ENCODE peak calls at places on chromosome 15, in seven cellular contexts. R is GM23338, C is transverse colon, T is SK-N-MC, K is Panc1, H is HL-60, P is H1. Q is an unnamed sample.

GRCh38 chr15:63601727-63602185 is 4.6 kb downstream of the FBXL22 start:
- DNase-seq in P (no peak), T (no peak), H (no peak), C (peak; percentile 73), R (peak; percentile 20), K (no peak), Q (peak; percentile 72)

GRCh38 chr15:70337292-70338186 is 239.8 kb upstream of the TLE3 start:
- DNase-seq in T (no peak), C (peak; percentile 24), R (no peak), P (no peak), K (no peak), H (no peak), Q (no peak)

GRCh38 chr15:58602823-58603222 is 146.7 kb downstream of the ADAM10 start:
- DNase-seq in R (no peak), C (no peak), H (no peak), K (no peak), T (no peak), P (no peak), Q (no peak)

GRCh38 chr15:80984856-80985255 is 4.8 kb downstream of the MESD start:
- DNase-seq in H (peak; percentile 35), K (no peak), P (no peak), T (no peak), C (peak; percentile 14), R (no peak), Q (no peak)

GRCh38 chr15:69992326-69992725 is 105.4 kb downstream of the TLE3 start:
- DNase-seq in P (no peak), C (no peak), T (no peak), R (no peak), H (no peak), K (no peak), Q (no peak)

GRCh38 chr15:52569244-52569585 is 385 bp upstream of the ARPP19 start:
- DNase-seq in C (no peak), R (no peak), P (no peak), K (no peak), T (no peak), H (no peak), Q (no peak)

GRCh38 chr15:50247819-50248650 is 17.5 kb downstream of the HDC start:
- DNase-seq in T (no peak), C (peak; percentile 53), R (no peak), P (no peak), K (no peak), H (no peak), Q (peak; percentile 59)

GRCh38 chr15:95609096-95609495 is 721.4 kb upstream of the NR2F2 start:
- DNase-seq in P (no peak), R (no peak), T (no peak), C (no peak), H (no peak), K (no peak), Q (no peak)

GRCh38 chr15:43187544-43188155 is 2.4 kb downstream of the CCNDBP1 start:
- DNase-seq in H (no peak), R (peak; percentile 74), T (peak; percentile 10), C (no peak), P (no peak), K (no peak), Q (no peak)

GRCh38 chr15:58632789-58633188 is 116.7 kb downstream of the ADAM10 start:
- DNase-seq in H (no peak), R (no peak), T (no peak), P (no peak), K (no peak), C (no peak), Q (no peak)

GRCh38 chr15:77457619-77458265 is 37.1 kb downstream of the HMG20A start:
- DNase-seq in K (no peak), T (no peak), R (no peak), H (no peak), P (no peak), C (no peak), Q (no peak)

GRCh38 chr15:65791335-65792129 is 561 bp downstream of the DENND4A start:
- DNase-seq in T (no peak), K (no peak), H (no peak), P (peak; percentile 5), R (peak; percentile 79), C (peak; percentile 67), Q (peak; percentile 78)

GRCh38 chr15:80549712-80550111 is 145.4 kb upstream of the ABHD17C start:
- DNase-seq in C (no peak), K (no peak), R (no peak), P (no peak), T (no peak), H (no peak), Q (no peak)

GRCh38 chr15:67201136-67201535 is 53.3 kb downstream of the AAGAB start:
- DNase-seq in K (no peak), T (no peak), R (no peak), C (no peak), H (no peak), P (no peak), Q (no peak)

GRCh38 chr15:77036537-77037474 is 34.1 kb downstream of the TSPAN3 start:
- DNase-seq in T (no peak), P (no peak), K (no peak), R (no peak), C (peak; percentile 9), H (no peak), Q (no peak)

GRCh38 chr15:91473894-91474293 is 373.8 kb downstream of the SV2B start:
- DNase-seq in R (no peak), T (peak; percentile 32), C (no peak), P (no peak), K (no peak), H (no peak), Q (no peak)

GRCh38 chr15:78715930-78716329 is 74.9 kb upstream of the CHRNB4 start:
- DNase-seq in T (no peak), C (no peak), H (no peak), K (no peak), R (no peak), P (no peak), Q (no peak)

GRCh38 chr15:94287794-94288246 is 56.5 kb downstream of the MCTP2 start:
- DNase-seq in R (peak; percentile 27), K (no peak), H (peak; percentile 18), P (no peak), T (no peak), C (peak; percentile 43), Q (peak; percentile 44)

GRCh38 chr15:37995461-37996347 is 61.3 kb downstream of the TMCO5A start:
- DNase-seq in T (no peak), P (no peak), C (no peak), K (no peak), R (peak; percentile 81), H (peak; percentile 3), Q (no peak)

GRCh38 chr15:77504310-77504709 is 83.6 kb downstream of the HMG20A start:
- DNase-seq in H (no peak), P (no peak), K (no peak), C (peak; percentile 43), R (no peak), T (no peak), Q (no peak)

GRCh38 chr15:63582179-63582578 is 15.0 kb upstream of the FBXL22 start:
- DNase-seq in T (no peak), H (no peak), P (no peak), K (no peak), C (no peak), R (no peak), Q (no peak)

GRCh38 chr15:85531083-85531482 is 150.7 kb downstream of the AKAP13 start:
- DNase-seq in H (no peak), K (no peak), R (no peak), P (no peak), C (no peak), T (no peak), Q (no peak)

GRCh38 chr15:85527907-85528306 is 147.5 kb downstream of the AKAP13 start:
- DNase-seq in T (no peak), C (no peak), H (no peak), R (no peak), K (no peak), P (no peak), Q (no peak)

GRCh38 chr15:85530079-85530478 is 149.7 kb downstream of the AKAP13 start:
- DNase-seq in R (peak; percentile 19), P (no peak), H (no peak), K (no peak), C (no peak), T (no peak), Q (no peak)

GRCh38 chr15:85533949-85534543 is 153.6 kb downstream of the AKAP13 start:
- DNase-seq in T (no peak), H (no peak), C (peak; percentile 35), R (no peak), K (no peak), P (no peak), Q (peak; percentile 57)

GRCh38 chr15:85532689-85533088 is 152.3 kb downstream of the AKAP13 start:
- DNase-seq in P (no peak), K (no peak), R (no peak), H (no peak), C (no peak), T (no peak), Q (peak; percentile 83)
- H3K27ac ChIP-seq in P (no peak overlapping the region), K (no peak overlapping the region), R (no peak overlapping the region), H (no peak overlapping the region), C (no peak overlapping the region), T (no peak overlapping the region), Q (peak overlapping the region; percentile 79)

DNA sequence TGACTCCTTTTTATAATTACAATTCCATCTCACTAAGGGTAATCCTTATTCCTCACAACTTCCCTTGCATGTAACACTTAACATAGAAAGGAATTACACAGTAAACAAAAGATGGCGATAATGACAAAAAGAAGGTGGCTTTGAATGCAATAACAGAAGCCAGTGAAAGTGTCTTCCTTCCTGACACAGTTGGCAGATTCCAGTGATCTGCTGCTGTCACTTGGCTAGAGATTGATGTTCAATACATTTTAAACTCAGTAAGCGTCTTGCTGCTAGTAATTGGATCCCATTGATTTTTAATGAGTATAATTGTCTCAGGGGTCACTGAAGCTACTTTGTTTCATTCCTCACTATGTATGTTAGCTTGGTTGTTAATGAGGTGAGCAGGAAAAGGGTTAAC is 692.7 kb downstream of the NTRK3 start:
- DNase-seq in T (no peak), R (no peak), K (no peak), H (no peak), P (no peak), C (no peak), Q (no peak)
- TF ChIP-seq POLR2AphosphoS5 in T (no peak), R (no peak), K (no peak), H (no peak), P (no peak), C (no peak), Q (no peak)

DNA sequence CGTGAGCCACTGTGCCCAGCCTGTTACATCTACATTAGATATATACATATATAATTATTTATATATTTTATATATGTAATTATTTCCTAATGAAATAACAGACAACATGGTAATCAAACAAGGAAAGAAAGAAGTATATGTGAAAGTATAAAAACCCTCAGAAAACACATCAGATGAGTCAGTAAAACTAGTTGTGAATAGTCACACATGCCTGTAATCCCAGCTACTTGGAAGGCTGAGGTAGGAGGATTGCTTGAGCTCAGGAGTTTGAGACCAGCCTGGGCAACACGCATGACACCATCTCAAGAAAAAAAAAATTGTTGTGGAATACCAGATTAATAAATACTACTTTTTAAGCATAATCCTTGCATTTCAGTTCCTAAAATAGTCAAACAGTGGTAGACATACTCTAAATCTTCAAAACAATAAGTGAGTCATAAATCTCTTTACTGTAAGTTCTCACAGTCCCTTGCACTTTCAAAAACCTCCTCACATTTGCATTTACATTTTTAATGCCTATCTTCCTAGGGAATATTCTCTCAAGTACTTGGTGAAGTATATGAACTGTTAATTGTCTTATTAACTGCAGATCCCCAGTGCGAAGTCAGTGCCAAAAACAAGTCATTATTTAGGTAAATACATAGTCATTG is 106.5 kb downstream of the MYO9A start:
- DNase-seq in R (no peak), K (no peak), P (no peak), H (no peak), C (no peak), T (no peak), Q (no peak)
- H3K4me3 ChIP-seq in R (no peak overlapping the region), K (no peak overlapping the region), P (no peak overlapping the region), H (no peak overlapping the region), C (no peak overlapping the region), T (no peak overlapping the region), Q (no peak overlapping the region)

GRCh38 chr15:101175396-101175795 is 76.5 kb downstream of the CHSY1 start:
- DNase-seq in P (no peak), R (no peak), K (no peak), C (no peak), H (peak; percentile 71), T (no peak), Q (peak; percentile 51)
- H3K27ac ChIP-seq in P (no peak overlapping the region), R (no peak overlapping the region), K (no peak overlapping the region), C (peak overlapping the region; percentile 2), H (peak overlapping the region; percentile 54), T (no peak overlapping the region), Q (peak overlapping the region; percentile 48)